ENCODE peak calls at places on chromosomes 5 and 9, in ten cellular contexts. Z, Q, P, F, L, V, E, I, U and J are unnamed samples.
A peak's percentile ranks its signal among the peaks of the same experiment; 100 is the strongest.

GRCh38 chr5:161530700-161531099 is 15.8 kb downstream of the GABRB2 start:
- DNase-seq in F (no peak), L (no peak), Q (no peak), U (no peak), E (no peak), Z (no peak), I (no peak), V (no peak), P (no peak), J (no peak)

GRCh38 chr5:75007537-75007847 is 44.9 kb downstream of the GCNT4 start:
- DNase-seq in F (peak; percentile 91), E (no peak), Q (no peak), P (peak; percentile 90), Z (no peak), U (no peak), I (peak; percentile 81), L (no peak), V (no peak), J (peak; percentile 12)

GRCh38 chr5:41410737-41411136 is 99.7 kb downstream of the PLCXD3 start:
- DNase-seq in L (no peak), V (no peak), I (no peak), F (no peak), Z (peak; percentile 82), U (no peak), Q (no peak), E (no peak), P (no peak), J (no peak)

GRCh38 chr5:81397169-81397568 is 3.2 kb upstream of the ACOT12 start:
- DNase-seq in L (no peak), I (peak; percentile 33), V (no peak), Z (no peak), U (no peak), E (no peak), P (peak; percentile 56), Q (no peak), F (peak; percentile 8), J (no peak)

GRCh38 chr5:1444361-1445189 is 665 bp downstream of the SLC6A3 start:
- DNase-seq in V (no peak), U (no peak), I (no peak), Z (peak; percentile 62), P (no peak), Q (no peak), F (no peak), E (no peak), L (peak; percentile 11), J (no peak)

GRCh38 chr5:17190799-17191391 is 26.5 kb upstream of the BASP1 start:
- DNase-seq in I (peak; percentile 81), Q (no peak), U (no peak), E (no peak), P (peak; percentile 52), V (no peak), L (no peak), Z (no peak), F (no peak), J (no peak)

GRCh38 chr5:32277782-32278181 is 35.0 kb downstream of the MTMR12 start:
- DNase-seq in P (no peak), Z (no peak), Q (no peak), U (no peak), V (no peak), L (no peak), E (no peak), F (no peak), I (no peak), J (no peak)

GRCh38 chr5:15326471-15326870 is 173.5 kb upstream of the FBXL7 start:
- DNase-seq in Z (no peak), U (no peak), E (no peak), F (no peak), L (no peak), I (no peak), P (peak; percentile 36), V (no peak), Q (no peak), J (no peak)

GRCh38 chr9:88033303-88033702 is 59.0 kb upstream of the CDK20 start:
- DNase-seq in E (no peak), I (no peak), U (no peak), L (no peak), V (no peak), P (no peak), F (no peak), Z (no peak), Q (no peak), J (no peak)

GRCh38 chr5:176342766-176343458 is 18.7 kb downstream of the KIAA1191 start:
- DNase-seq in F (no peak), Q (no peak), U (no peak), Z (no peak), L (no peak), E (no peak), P (no peak), I (no peak), V (no peak), J (no peak)

GRCh38 chr5:35159370-35159742 is 70.9 kb downstream of the PRLR start:
- DNase-seq in E (no peak), Z (peak; percentile 84), I (peak; percentile 6), U (no peak), F (no peak), Q (no peak), L (no peak), V (no peak), P (peak; percentile 62), J (no peak)

GRCh38 chr9:35618854-35619799 is 914 bp upstream of the CD72 start:
- DNase-seq in I (peak; percentile 21), L (no peak), F (no peak), V (no peak), E (no peak), P (peak; percentile 13), U (no peak), Z (no peak), Q (no peak), J (no peak)

GRCh38 chr9:137956688-137957385 is 79.3 kb downstream of the CACNA1B start:
- DNase-seq in F (no peak), Q (no peak), L (no peak), Z (no peak), V (no peak), I (no peak), E (no peak), P (no peak), U (no peak), J (no peak)

GRCh38 chr5:6832994-6833393 is 119.8 kb downstream of the TENT4A start:
- DNase-seq in L (peak; percentile 16), P (no peak), Q (peak; percentile 13), I (no peak), V (no peak), F (no peak), Z (no peak), U (no peak), E (no peak), J (no peak)

GRCh38 chr5:61019642-61020041 is 74.6 kb downstream of the NDUFAF2 start:
- DNase-seq in E (no peak), Q (no peak), I (no peak), U (no peak), F (no peak), Z (no peak), P (peak; percentile 23), V (no peak), L (no peak), J (no peak)

GRCh38 chr5:141369994-141370848 is at the start of gene PCDHGB3:
- DNase-seq in U (no peak), V (peak; percentile 10), P (peak; percentile 64), Z (no peak), Q (no peak), F (no peak), E (no peak), L (no peak), I (peak; percentile 74), J (no peak)
- TF ChIP-seq CTCF in U (no peak), V (peak; percentile 45), P (peak; percentile 59), Z (peak; percentile 63), Q (peak; percentile 61), F (peak; percentile 63), E (no peak), L (no peak), I (peak; percentile 65), J (no peak)

GRCh38 chr9:91824591-91825339 is 125.3 kb downstream of the ROR2 start:
- DNase-seq in E (no peak), P (no peak), F (no peak), V (no peak), Q (peak; percentile 36), L (no peak), I (no peak), U (no peak), Z (no peak), J (no peak)

GRCh38 chr9:91820949-91821880 is 128.8 kb downstream of the ROR2 start:
- DNase-seq in F (no peak), U (no peak), I (peak; percentile 35), Q (no peak), V (no peak), L (no peak), Z (no peak), P (no peak), E (no peak), J (no peak)

GRCh38 chr9:91825866-91826265 is 124.2 kb downstream of the ROR2 start:
- DNase-seq in E (no peak), V (no peak), Q (no peak), L (no peak), Z (no peak), F (no peak), U (no peak), P (no peak), I (no peak), J (no peak)

GRCh38 chr9:91825422-91825821 is 124.6 kb downstream of the ROR2 start:
- DNase-seq in Q (no peak), F (no peak), P (peak; percentile 46), V (peak; percentile 50), L (no peak), E (no peak), I (peak; percentile 13), Z (no peak), U (no peak), J (no peak)

GRCh38 chr9:91824151-91824550 is 125.9 kb downstream of the ROR2 start:
- DNase-seq in F (no peak), Q (no peak), V (no peak), L (no peak), U (no peak), P (no peak), E (no peak), I (no peak), Z (no peak), J (no peak)
- TF ChIP-seq CTCF in F (no peak), Q (no peak), V (no peak), L (no peak), U (no peak), P (no peak), E (no peak), I (no peak), Z (no peak), J (no peak)

GRCh38 chr9:132818588-132818987 is 59.5 kb downstream of the AK8 start:
- DNase-seq in U (no peak), L (no peak), E (no peak), Q (no peak), Z (no peak), I (no peak), V (no peak), P (no peak), F (no peak), J (no peak)
- TF ChIP-seq CTCF in U (no peak), L (no peak), E (no peak), Q (no peak), Z (no peak), I (no peak), V (no peak), P (no peak), F (no peak), J (no peak)

DNA sequence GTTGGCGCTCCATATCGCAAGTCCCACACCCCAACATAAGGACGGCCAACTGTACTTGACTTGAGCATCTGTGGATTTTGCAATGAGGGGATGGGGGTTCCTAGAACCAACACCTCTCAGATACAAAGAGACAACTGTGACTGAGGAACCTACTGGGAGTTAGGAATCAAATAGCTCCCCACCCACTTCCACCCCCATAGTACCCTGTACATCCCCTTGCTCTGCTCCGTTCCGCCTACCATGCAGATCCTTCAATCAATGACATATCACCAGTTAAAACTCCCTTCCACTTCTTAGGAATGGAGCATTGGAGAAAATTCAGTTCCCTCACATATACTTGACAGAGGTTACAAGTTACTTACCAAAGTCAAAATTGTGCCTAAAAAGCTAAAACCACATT is 140.9 kb downstream of the MLLT3 start:
- DNase-seq in Q (no peak), U (no peak), Z (no peak), P (no peak), V (no peak), E (no peak), I (no peak), L (no peak), F (no peak), J (no peak)
- TF ChIP-seq CTCF in Q (no peak), U (no peak), Z (no peak), P (no peak), V (no peak), E (no peak), I (no peak), L (no peak), F (no peak), J (no peak)